ENCODE peak calls at places on chromosomes 3 and 15, in six cellular contexts. One of them, this sample, is unnamed.

GRCh38 chr3:39038165-39038564 is 13.6 kb downstream of the SCN11A start:
- DNase-seq in aorta: no peak
- DNase-seq in kidney glomerular epithelial cell: peak; percentile 34
- DNase-seq in NCI-H748 treated with DMSO at 0.1 percent for 48 hours: no peak
- DNase-seq in posterior vena cava: no peak
- DNase-seq in kidney epithelial cell: peak; percentile 25
- DNase-seq in this sample: no peak

GRCh38 chr3:82745544-82745943 is 984.1 kb upstream of the GBE1 start:
- DNase-seq in posterior vena cava: no peak
- DNase-seq in NCI-H748 treated with DMSO at 0.1 percent for 48 hours: no peak
- DNase-seq in kidney glomerular epithelial cell: no peak
- DNase-seq in aorta: no peak
- DNase-seq in kidney epithelial cell: no peak
- DNase-seq in this sample: no peak

GRCh38 chr3:47002490-47003410 is 23.3 kb downstream of the NBEAL2 start:
- DNase-seq in aorta: peak; percentile 72
- DNase-seq in posterior vena cava: peak; percentile 74
- DNase-seq in NCI-H748 treated with DMSO at 0.1 percent for 48 hours: no peak
- DNase-seq in kidney epithelial cell: no peak
- DNase-seq in kidney glomerular epithelial cell: no peak
- DNase-seq in this sample: peak; percentile 42

GRCh38 chr3:127855246-127855645 is 32.9 kb upstream of the MGLL start:
- DNase-seq in posterior vena cava: no peak
- DNase-seq in kidney epithelial cell: no peak
- DNase-seq in kidney glomerular epithelial cell: no peak
- DNase-seq in NCI-H748 treated with DMSO at 0.1 percent for 48 hours: no peak
- DNase-seq in aorta: no peak
- DNase-seq in this sample: no peak

GRCh38 chr3:38210141-38210757 is 44.9 kb downstream of the OXSR1 start:
- DNase-seq in posterior vena cava: no peak
- DNase-seq in kidney glomerular epithelial cell: no peak
- DNase-seq in NCI-H748 treated with DMSO at 0.1 percent for 48 hours: no peak
- DNase-seq in kidney epithelial cell: no peak
- DNase-seq in aorta: no peak
- DNase-seq in this sample: no peak

GRCh38 chr15:91881551-91882297 is 28.2 kb downstream of the SLCO3A1 start:
- DNase-seq in kidney epithelial cell: no peak
- DNase-seq in posterior vena cava: no peak
- DNase-seq in aorta: no peak
- DNase-seq in NCI-H748 treated with DMSO at 0.1 percent for 48 hours: no peak
- DNase-seq in kidney glomerular epithelial cell: no peak
- DNase-seq in this sample: no peak

GRCh38 chr3:197226179-197226578 is 72.2 kb downstream of the DLG1 start:
- DNase-seq in posterior vena cava: no peak
- DNase-seq in aorta: no peak
- DNase-seq in NCI-H748 treated with DMSO at 0.1 percent for 48 hours: no peak
- DNase-seq in kidney epithelial cell: peak; percentile 5
- DNase-seq in kidney glomerular epithelial cell: no peak
- DNase-seq in this sample: no peak

GRCh38 chr3:160459450-160459970 is 9.9 kb upstream of the TRIM59 start:
- DNase-seq in kidney glomerular epithelial cell: no peak
- DNase-seq in NCI-H748 treated with DMSO at 0.1 percent for 48 hours: no peak
- DNase-seq in kidney epithelial cell: no peak
- DNase-seq in posterior vena cava: no peak
- DNase-seq in aorta: no peak
- DNase-seq in this sample: no peak

GRCh38 chr3:139074565-139075115 is 29.9 kb upstream of the PRR23C start:
- DNase-seq in posterior vena cava: no peak
- DNase-seq in NCI-H748 treated with DMSO at 0.1 percent for 48 hours: no peak
- DNase-seq in aorta: no peak
- DNase-seq in kidney glomerular epithelial cell: no peak
- DNase-seq in kidney epithelial cell: no peak
- DNase-seq in this sample: no peak

GRCh38 chr15:20345401-20345958 is 196.1 kb downstream of the GOLGA6L6 start:
- DNase-seq in posterior vena cava: peak; percentile 85
- DNase-seq in NCI-H748 treated with DMSO at 0.1 percent for 48 hours: no peak
- DNase-seq in kidney glomerular epithelial cell: no peak
- DNase-seq in kidney epithelial cell: no peak
- DNase-seq in aorta: peak; percentile 81
- DNase-seq in this sample: peak; percentile 76

GRCh38 chr15:49902791-49903481 is 216.1 kb downstream of the ATP8B4 start:
- DNase-seq in posterior vena cava: no peak
- DNase-seq in NCI-H748 treated with DMSO at 0.1 percent for 48 hours: no peak
- DNase-seq in kidney glomerular epithelial cell: no peak
- DNase-seq in aorta: no peak
- DNase-seq in kidney epithelial cell: no peak
- DNase-seq in this sample: no peak

GRCh38 chr3:111871809-111872623 is 13.0 kb downstream of the PHLDB2 start:
- DNase-seq in posterior vena cava: no peak
- DNase-seq in kidney epithelial cell: no peak
- DNase-seq in kidney glomerular epithelial cell: no peak
- DNase-seq in aorta: no peak
- DNase-seq in NCI-H748 treated with DMSO at 0.1 percent for 48 hours: no peak
- DNase-seq in this sample: no peak

GRCh38 chr3:25165306-25165705 is 262.8 kb upstream of the RARB start:
- DNase-seq in posterior vena cava: no peak
- DNase-seq in kidney epithelial cell: no peak
- DNase-seq in kidney glomerular epithelial cell: no peak
- DNase-seq in aorta: no peak
- DNase-seq in NCI-H748 treated with DMSO at 0.1 percent for 48 hours: no peak
- DNase-seq in this sample: no peak

GRCh38 chr3:185153170-185153733 is 392 bp upstream of the C3orf70 start:
- DNase-seq in kidney glomerular epithelial cell: no peak
- DNase-seq in posterior vena cava: no peak
- DNase-seq in kidney epithelial cell: no peak
- DNase-seq in aorta: peak; percentile 77
- DNase-seq in NCI-H748 treated with DMSO at 0.1 percent for 48 hours: no peak
- DNase-seq in this sample: peak; percentile 50

GRCh38 chr15:73984208-73984979 is 7.7 kb downstream of the STOML1 start:
- DNase-seq in kidney glomerular epithelial cell: no peak
- DNase-seq in kidney epithelial cell: no peak
- DNase-seq in NCI-H748 treated with DMSO at 0.1 percent for 48 hours: no peak
- DNase-seq in aorta: peak; percentile 68
- DNase-seq in posterior vena cava: peak; percentile 80
- DNase-seq in this sample: no peak

GRCh38 chr15:55434989-55435825 is 26.9 kb downstream of the PIERCE2 start:
- DNase-seq in kidney glomerular epithelial cell: peak; percentile 48
- DNase-seq in aorta: no peak
- DNase-seq in kidney epithelial cell: peak; percentile 2
- DNase-seq in posterior vena cava: no peak
- DNase-seq in NCI-H748 treated with DMSO at 0.1 percent for 48 hours: peak; percentile 10
- DNase-seq in this sample: no peak